ENCODE peak calls at places on chromosomes 1 and 21, in ten cellular contexts. E is HFF-Myc; K is BE2C; D is MM.1S; L is nephron progenitor cell; H is progenitor cell of endocrine pancreas; Z is thyroid gland; Q is CD8-positive, alpha-beta T cell; G is AG09309; T is fibroblast of mammary gland. V is an unnamed sample.

GRCh38 chr1:12594966-12595838 is 22.8 kb downstream of the DHRS3 start:
- DNase-seq in E (no peak), K (peak), D (no peak), L (peak), H (peak), Z (peak), Q (no peak), G (no peak), T (peak), V (no peak)

GRCh38 chr1:89476072-89476471 is 48.6 kb upstream of the LRRC8B start:
- DNase-seq in E (no peak), K (no peak), D (no peak), L (no peak), H (no peak), Z (no peak), Q (no peak), G (no peak), T (no peak), V (no peak)

GRCh38 chr1:109438798-109439297 is 12.6 kb upstream of the PSMA5 start:
- DNase-seq in E (peak), K (no peak), D (no peak), L (no peak), H (no peak), Z (no peak), Q (no peak), G (peak), T (peak), V (peak)

GRCh38 chr1:30822006-30822405 is 64.4 kb upstream of the LAPTM5 start:
- DNase-seq in E (no peak), K (no peak), D (no peak), L (no peak), H (no peak), Z (no peak), Q (no peak), G (no peak), T (no peak), V (no peak)

GRCh38 chr1:54800041-54800898 is 853 bp downstream of the TTC22 start:
- DNase-seq in E (no peak), K (no peak), D (no peak), L (no peak), H (no peak), Z (no peak), Q (no peak), G (no peak), T (no peak), V (no peak)

GRCh38 chr1:182662121-182662890 is 22.1 kb downstream of the RGS8 start:
- DNase-seq in E (no peak), K (no peak), D (no peak), L (no peak), H (no peak), Z (no peak), Q (no peak), G (no peak), T (no peak), V (no peak)

GRCh38 chr21:28781602-28782274 is 210.9 kb downstream of the LTN1 start:
- DNase-seq in E (no peak), K (peak), D (peak), L (no peak), H (no peak), Z (no peak), Q (no peak), G (no peak), T (peak), V (no peak)

GRCh38 chr1:212655668-212656440 is 43.8 kb downstream of the BATF3 start:
- DNase-seq in E (no peak), K (peak), D (no peak), L (no peak), H (no peak), Z (no peak), Q (no peak), G (no peak), T (peak), V (no peak)

GRCh38 chr1:158930504-158930903 is 848 bp upstream of the PYHIN1 start:
- DNase-seq in E (no peak), K (no peak), D (no peak), L (no peak), H (no peak), Z (no peak), Q (peak), G (no peak), T (no peak), V (no peak)

GRCh38 chr1:10283318-10283984 is 73.1 kb downstream of the KIF1B start:
- DNase-seq in E (no peak), K (peak), D (no peak), L (no peak), H (no peak), Z (no peak), Q (no peak), G (no peak), T (no peak), V (no peak)

GRCh38 chr21:24375201-24375600 is 1232.1 kb downstream of the MRPL39 start:
- DNase-seq in E (no peak), K (peak), D (peak), L (no peak), H (no peak), Z (peak), Q (no peak), G (no peak), T (no peak), V (no peak)

GRCh38 chr1:31814631-31815306 is 1.1 kb downstream of the SPOCD1 start:
- DNase-seq in E (no peak), K (no peak), D (no peak), L (no peak), H (no peak), Z (no peak), Q (no peak), G (no peak), T (no peak), V (no peak)

GRCh38 chr21:31338892-31339368 is 5.1 kb downstream of the TIAM1 start:
- DNase-seq in E (no peak), K (no peak), D (no peak), L (no peak), H (no peak), Z (no peak), Q (no peak), G (no peak), T (no peak), V (no peak)

GRCh38 chr1:117674521-117675400 is 68.9 kb downstream of the TENT5C start:
- DNase-seq in E (no peak), K (no peak), D (peak), L (no peak), H (no peak), Z (peak), Q (peak), G (no peak), T (peak), V (no peak)

GRCh38 chr1:117570988-117571409 is 34.8 kb upstream of the TENT5C start:
- DNase-seq in E (no peak), K (no peak), D (peak), L (no peak), H (no peak), Z (peak), Q (no peak), G (no peak), T (no peak), V (no peak)

GRCh38 chr1:218983433-218983832 is 190.2 kb upstream of the LYPLAL1 start:
- DNase-seq in E (no peak), K (no peak), D (no peak), L (no peak), H (no peak), Z (no peak), Q (no peak), G (no peak), T (no peak), V (no peak)

GRCh38 chr21:35540950-35541632 is 492.0 kb upstream of the RUNX1 start:
- DNase-seq in E (no peak), K (no peak), D (no peak), L (no peak), H (no peak), Z (no peak), Q (no peak), G (no peak), T (peak), V (no peak)

GRCh38 chr1:7315946-7316345 is 455.1 kb upstream of the VAMP3 start:
- DNase-seq in E (no peak), K (no peak), D (no peak), L (no peak), H (no peak), Z (no peak), Q (no peak), G (no peak), T (no peak), V (no peak)

GRCh38 chr1:201329801-201330200 is 46.5 kb downstream of the PKP1 start:
- DNase-seq in E (no peak), K (no peak), D (no peak), L (no peak), H (no peak), Z (peak), Q (no peak), G (no peak), T (no peak), V (no peak)

GRCh38 chr1:202702088-202702487 is 8.2 kb downstream of the SYT2 start:
- DNase-seq in E (no peak), K (peak), D (no peak), L (no peak), H (no peak), Z (no peak), Q (no peak), G (no peak), T (no peak), V (no peak)

GRCh38 chr1:21749109-21749508 is 33.8 kb downstream of the USP48 start:
- DNase-seq in E (no peak), K (peak), D (no peak), L (no peak), H (no peak), Z (no peak), Q (no peak), G (no peak), T (no peak), V (no peak)

GRCh38 chr1:53606197-53607095 is 132.5 kb downstream of the GLIS1 start:
- DNase-seq in E (no peak), K (no peak), D (no peak), L (peak), H (no peak), Z (no peak), Q (no peak), G (no peak), T (no peak), V (no peak)

GRCh38 chr1:27601771-27602509 is 2.0 kb downstream of the AHDC1 start:
- DNase-seq in E (no peak), K (no peak), D (no peak), L (peak), H (no peak), Z (peak), Q (no peak), G (no peak), T (no peak), V (no peak)

GRCh38 chr21:19913995-19914394 is 1084.2 kb upstream of the NCAM2 start:
- DNase-seq in E (no peak), K (no peak), D (no peak), L (no peak), H (no peak), Z (no peak), Q (no peak), G (no peak), T (no peak), V (no peak)

GRCh38 chr1:214833357-214833756 is 230.4 kb downstream of the CENPF start:
- DNase-seq in E (no peak), K (no peak), D (no peak), L (no peak), H (no peak), Z (no peak), Q (no peak), G (peak), T (peak), V (no peak)

GRCh38 chr1:183291802-183292515 is 105.9 kb downstream of the LAMC2 start:
- DNase-seq in E (no peak), K (no peak), D (no peak), L (peak), H (no peak), Z (no peak), Q (no peak), G (no peak), T (peak), V (no peak)

GRCh38 chr1:117171900-117172501 is 38.7 kb downstream of the VTCN1 start:
- DNase-seq in E (no peak), K (no peak), D (no peak), L (no peak), H (no peak), Z (peak), Q (no peak), G (no peak), T (peak), V (peak)

GRCh38 chr1:204728456-204728855 is 42.9 kb upstream of the LRRN2 start:
- DNase-seq in E (no peak), K (no peak), D (no peak), L (no peak), H (no peak), Z (no peak), Q (no peak), G (no peak), T (no peak), V (no peak)

GRCh38 chr1:18411820-18412641 is 68.7 kb upstream of the KLHDC7A start:
- DNase-seq in E (no peak), K (no peak), D (no peak), L (no peak), H (no peak), Z (no peak), Q (no peak), G (no peak), T (no peak), V (no peak)

GRCh38 chr1:201750934-201751333 is 78.0 kb upstream of the IPO9 start:
- DNase-seq in E (no peak), K (no peak), D (no peak), L (no peak), H (no peak), Z (no peak), Q (no peak), G (no peak), T (peak), V (no peak)

GRCh38 chr1:5448486-5448885 is 543.7 kb downstream of the NPHP4 start:
- DNase-seq in E (no peak), K (no peak), D (no peak), L (no peak), H (no peak), Z (no peak), Q (peak), G (no peak), T (no peak), V (no peak)

GRCh38 chr1:163172596-163172995 is 30.1 kb downstream of the RGS5 start:
- DNase-seq in E (no peak), K (no peak), D (no peak), L (no peak), H (no peak), Z (no peak), Q (no peak), G (no peak), T (no peak), V (no peak)

GRCh38 chr1:163170331-163170730 is 32.4 kb downstream of the RGS5 start:
- DNase-seq in E (no peak), K (no peak), D (no peak), L (no peak), H (no peak), Z (no peak), Q (no peak), G (peak), T (peak), V (no peak)

GRCh38 chr1:163169553-163169952 is 33.2 kb downstream of the RGS5 start:
- DNase-seq in E (no peak), K (no peak), D (no peak), L (no peak), H (no peak), Z (no peak), Q (no peak), G (no peak), T (no peak), V (no peak)

GRCh38 chr1:163171826-163172225 is 30.9 kb downstream of the RGS5 start:
- DNase-seq in E (no peak), K (no peak), D (no peak), L (no peak), H (no peak), Z (no peak), Q (no peak), G (no peak), T (no peak), V (no peak)

GRCh38 chr1:163170975-163171676 is 31.6 kb downstream of the RGS5 start:
- DNase-seq in E (peak), K (no peak), D (peak), L (no peak), H (no peak), Z (no peak), Q (no peak), G (no peak), T (peak), V (no peak)
- TF ChIP-seq CTCF in E (peak), K (peak), D (peak), L (peak), H (peak), Z (no peak), Q (no peak), G (peak), T (peak), V (peak)

GRCh38 chr1:162228586-162228985 is 148.1 kb downstream of the SPATA46 start:
- DNase-seq in E (no peak), K (peak), D (no peak), L (no peak), H (no peak), Z (peak), Q (no peak), G (no peak), T (no peak), V (no peak)

GRCh38 chr1:162229534-162229933 is 147.1 kb downstream of the SPATA46 start:
- DNase-seq in E (no peak), K (no peak), D (peak), L (no peak), H (no peak), Z (no peak), Q (no peak), G (no peak), T (no peak), V (no peak)

GRCh38 chr1:162232034-162232433 is 144.6 kb downstream of the SPATA46 start:
- DNase-seq in E (no peak), K (no peak), D (no peak), L (no peak), H (no peak), Z (no peak), Q (no peak), G (no peak), T (no peak), V (no peak)

GRCh38 chr1:162230096-162230495 is 146.6 kb downstream of the SPATA46 start:
- DNase-seq in E (no peak), K (peak), D (no peak), L (peak), H (no peak), Z (no peak), Q (no peak), G (no peak), T (peak), V (no peak)

DNA sequence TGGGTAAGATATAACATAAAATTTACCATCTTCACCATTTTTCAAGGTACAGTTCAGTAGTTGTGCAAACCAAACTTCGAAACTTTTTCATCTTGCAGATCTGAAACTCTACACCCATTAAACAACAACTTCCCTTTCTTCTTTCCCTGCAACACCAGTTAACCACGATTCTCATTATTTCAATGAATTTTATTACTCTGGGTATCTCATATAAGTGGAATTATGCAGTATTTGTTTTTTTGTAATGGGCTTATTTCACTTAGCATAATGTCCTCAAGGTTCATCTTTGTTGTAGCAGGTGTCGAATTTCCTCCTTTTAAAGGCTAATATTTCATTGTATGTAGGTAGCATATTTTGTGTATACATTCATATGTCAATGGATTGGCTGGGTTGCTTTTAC is 146.1 kb downstream of the SPATA46 start:
- DNase-seq in E (no peak), K (no peak), D (no peak), L (no peak), H (no peak), Z (no peak), Q (no peak), G (no peak), T (no peak), V (no peak)
- TF ChIP-seq CTCF in E (no peak), K (no peak), D (no peak), L (no peak), H (no peak), Z (no peak), Q (no peak), G (no peak), T (no peak), V (no peak)

DNA sequence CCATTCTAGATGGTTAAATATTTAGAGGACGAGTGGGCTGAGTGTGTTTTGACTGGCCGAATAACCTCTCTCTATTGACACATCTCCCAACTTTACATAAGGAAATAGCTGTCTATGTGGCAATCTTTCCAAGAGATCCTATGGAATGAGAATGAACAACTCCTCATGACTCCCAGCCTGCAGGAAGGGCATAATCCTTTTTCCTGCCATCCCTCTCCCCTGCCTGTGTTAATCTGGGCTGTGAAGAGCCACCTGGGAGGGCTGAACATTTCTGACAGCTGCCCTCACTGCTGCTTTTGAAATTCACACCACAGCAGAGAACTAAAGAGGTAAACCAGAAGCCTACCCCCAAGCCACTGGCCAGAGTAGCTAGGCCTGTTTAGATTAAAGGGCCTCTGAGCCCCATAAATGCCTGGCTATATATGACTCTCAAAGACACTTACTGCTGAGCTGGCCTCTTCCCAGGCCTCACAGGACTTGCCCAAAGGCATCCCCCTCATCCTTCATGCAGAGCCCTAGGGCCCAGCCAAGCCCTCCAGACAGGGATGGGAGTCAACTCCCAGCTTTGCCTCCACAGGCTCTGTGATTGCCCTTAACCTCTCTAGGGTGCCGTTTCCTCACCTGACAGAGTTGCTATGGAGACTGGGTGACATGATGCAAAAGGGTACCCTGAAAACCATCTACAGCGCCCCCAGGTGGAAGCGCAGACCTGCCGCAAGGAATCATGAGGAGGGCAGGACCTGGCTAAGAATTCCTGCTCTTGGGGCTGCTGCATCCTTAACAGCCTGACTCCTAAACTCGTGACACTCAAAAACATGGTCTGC is 42.0 kb upstream of the LDLRAP1 start:
- DNase-seq in E (no peak), K (no peak), D (no peak), L (no peak), H (no peak), Z (no peak), Q (no peak), G (peak), T (peak), V (no peak)
- TF ChIP-seq CTCF in E (peak), K (no peak), D (peak), L (no peak), H (peak), Z (no peak), Q (peak), G (peak), T (peak), V (peak)

GRCh38 chr1:157691285-157691920 is 9.2 kb downstream of the FCRL3 start:
- DNase-seq in E (peak), K (no peak), D (peak), L (peak), H (no peak), Z (no peak), Q (no peak), G (peak), T (peak), V (peak)
- TF ChIP-seq CTCF in E (peak), K (peak), D (peak), L (peak), H (peak), Z (no peak), Q (no peak), G (peak), T (peak), V (peak)

DNA sequence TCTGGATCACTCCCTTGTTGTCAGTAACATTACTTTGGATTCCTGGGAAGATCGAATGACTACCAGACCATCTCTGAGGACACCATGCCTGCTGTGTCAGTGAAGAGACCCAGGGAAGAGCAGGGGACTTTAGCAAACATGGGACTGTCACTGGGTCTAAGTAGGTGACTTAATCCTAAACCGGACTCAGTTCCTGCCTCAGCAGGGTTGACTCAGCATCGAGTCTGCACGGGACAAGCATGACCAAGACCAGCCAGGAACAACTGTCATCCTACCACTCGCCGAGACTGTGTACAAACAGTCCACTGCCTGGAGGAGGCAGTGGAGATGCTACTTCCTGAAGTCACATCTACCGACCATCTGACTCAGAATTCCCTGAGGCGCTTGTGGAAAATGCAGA is 53.2 kb upstream of the RAB4A start:
- DNase-seq in E (no peak), K (no peak), D (no peak), L (no peak), H (no peak), Z (no peak), Q (no peak), G (no peak), T (no peak), V (no peak)
- TF ChIP-seq CTCF in E (peak), K (peak), D (no peak), L (no peak), H (no peak), Z (no peak), Q (no peak), G (no peak), T (peak), V (peak)